ENCODE peak calls at places on chromosome 22, in five cellular contexts. X is activated CD8-positive, alpha-beta T cell treated with anti-CD3 and anti-CD28 coated beads for 36 hours; A is AG08395; G is lung; Q is SIG-M5. N is an unnamed sample.

GRCh38 chr22:20509344-20510047 is 2.1 kb downstream of the MED15 start:
- DNase-seq in X (peak), A (peak), G (peak), Q (peak), N (no peak)

GRCh38 chr22:26170795-26171194 is 1.5 kb downstream of the SEZ6L start:
- DNase-seq in X (peak), A (no peak), G (no peak), Q (no peak), N (peak)

GRCh38 chr22:24177456-24177855 is 3.8 kb upstream of the SUSD2 start:
- DNase-seq in X (no peak), A (no peak), G (no peak), Q (no peak), N (no peak)

GRCh38 chr22:49360746-49361145 is 466.9 kb downstream of the BRD1 start:
- DNase-seq in X (no peak), A (no peak), G (no peak), Q (no peak), N (no peak)

GRCh38 chr22:39514373-39514973 is 5.9 kb upstream of the ATF4 start:
- DNase-seq in X (peak), A (no peak), G (no peak), Q (no peak), N (peak)

GRCh38 chr22:46852771-46853170 is 90.3 kb downstream of the TBC1D22A start:
- DNase-seq in X (no peak), A (no peak), G (peak), Q (no peak), N (no peak)

GRCh38 chr22:32587449-32587848 is 112.8 kb downstream of the FBXO7 start:
- DNase-seq in X (no peak), A (no peak), G (no peak), Q (no peak), N (no peak)

GRCh38 chr22:38114484-38115398 is 4.3 kb upstream of the BAIAP2L2 start:
- DNase-seq in X (peak), A (peak), G (peak), Q (no peak), N (peak)

GRCh38 chr22:30309981-30310672 is 16.6 kb downstream of the TBC1D10A start:
- DNase-seq in X (peak), A (peak), G (peak), Q (peak), N (no peak)